ENCODE peak calls at places on chromosomes 11 and 22, in six cellular contexts. One of them, this sample, is unnamed. For H3K36me3 and H3K4me1, the result is how much of the 10 kb centered on the place peaks cover.

GRCh38 chr11:78200553-78200952 is 11.8 kb downstream of the USP35 start:
- DNase-seq in heart right ventricle: no peak
- DNase-seq in tibial nerve: no peak
- DNase-seq in transverse colon: no peak
- DNase-seq in heart left ventricle: no peak
- DNase-seq in K562: no peak
- DNase-seq in this sample: no peak

GRCh38 chr11:16812274-16812673 is 73.8 kb downstream of the C11orf58 start:
- DNase-seq in tibial nerve: no peak
- DNase-seq in K562: no peak
- DNase-seq in heart left ventricle: no peak
- DNase-seq in transverse colon: no peak
- DNase-seq in heart right ventricle: no peak
- DNase-seq in this sample: no peak

GRCh38 chr11:75097173-75097557 is 489 bp upstream of the OR2AT4 start:
- DNase-seq in heart left ventricle: no peak
- DNase-seq in tibial nerve: no peak
- DNase-seq in transverse colon: no peak
- DNase-seq in K562: no peak
- DNase-seq in heart right ventricle: no peak
- DNase-seq in this sample: no peak

GRCh38 chr11:122038543-122038942 is 77.5 kb downstream of the BLID start:
- DNase-seq in K562: no peak
- DNase-seq in transverse colon: no peak
- DNase-seq in tibial nerve: no peak
- DNase-seq in heart right ventricle: no peak
- DNase-seq in heart left ventricle: no peak
- DNase-seq in this sample: no peak

GRCh38 chr22:37276771-37277170 is 5.5 kb upstream of the CYTH4 start:
- DNase-seq in transverse colon: no peak
- DNase-seq in heart right ventricle: no peak
- DNase-seq in tibial nerve: no peak
- DNase-seq in heart left ventricle: no peak
- DNase-seq in K562: peak
- DNase-seq in this sample: no peak

GRCh38 chr22:41047741-41048140 is 44.7 kb upstream of the EP300 start:
- DNase-seq in tibial nerve: no peak
- DNase-seq in heart left ventricle: no peak
- DNase-seq in K562: no peak
- DNase-seq in heart right ventricle: no peak
- DNase-seq in transverse colon: no peak
- DNase-seq in this sample: no peak

GRCh38 chr22:38239101-38239761 is 33.6 kb downstream of the TMEM184B start:
- DNase-seq in heart right ventricle: no peak
- DNase-seq in heart left ventricle: no peak
- DNase-seq in K562: no peak
- DNase-seq in tibial nerve: no peak
- DNase-seq in transverse colon: no peak
- DNase-seq in this sample: no peak

GRCh38 chr11:86158716-86159669 is 85.6 kb upstream of the EED start:
- DNase-seq in heart right ventricle: no peak
- DNase-seq in heart left ventricle: no peak
- DNase-seq in K562: no peak
- DNase-seq in transverse colon: no peak
- DNase-seq in tibial nerve: no peak
- DNase-seq in this sample: no peak

GRCh38 chr11:66871521-66871901 is 14.6 kb downstream of the LRFN4 start:
- DNase-seq in K562: no peak
- DNase-seq in heart right ventricle: no peak
- DNase-seq in transverse colon: no peak
- DNase-seq in tibial nerve: no peak
- DNase-seq in heart left ventricle: no peak
- DNase-seq in this sample: no peak

GRCh38 chr11:68798221-68798813 is 43.4 kb downstream of the CPT1A start:
- DNase-seq in tibial nerve: no peak
- DNase-seq in heart right ventricle: peak
- DNase-seq in K562: peak
- DNase-seq in heart left ventricle: no peak
- DNase-seq in transverse colon: peak
- DNase-seq in this sample: no peak

GRCh38 chr11:66686801-66687750 is 9.4 kb upstream of the RBM4B start:
- DNase-seq in transverse colon: no peak
- DNase-seq in tibial nerve: no peak
- DNase-seq in K562: no peak
- DNase-seq in heart left ventricle: no peak
- DNase-seq in heart right ventricle: no peak
- DNase-seq in this sample: no peak

GRCh38 chr22:48055827-48056226 is 1293.4 kb downstream of the TBC1D22A start:
- DNase-seq in transverse colon: no peak
- DNase-seq in tibial nerve: no peak
- DNase-seq in K562: no peak
- DNase-seq in heart right ventricle: no peak
- DNase-seq in heart left ventricle: no peak
- DNase-seq in this sample: no peak

GRCh38 chr11:119618208-119618909 is 110.6 kb downstream of the NECTIN1 start:
- DNase-seq in K562: no peak
- DNase-seq in heart right ventricle: peak
- DNase-seq in transverse colon: peak
- DNase-seq in heart left ventricle: peak
- DNase-seq in tibial nerve: no peak
- DNase-seq in this sample: peak

GRCh38 chr11:36007127-36007824 is 63.4 kb downstream of the LDLRAD3 start:
- DNase-seq in heart right ventricle: no peak
- DNase-seq in transverse colon: no peak
- DNase-seq in heart left ventricle: no peak
- DNase-seq in tibial nerve: no peak
- DNase-seq in K562: no peak
- DNase-seq in this sample: no peak

GRCh38 chr11:1049071-1049405 is 12.5 kb upstream of the MUC6 start:
- DNase-seq in tibial nerve: no peak
- DNase-seq in K562: no peak
- DNase-seq in transverse colon: no peak
- DNase-seq in heart left ventricle: no peak
- DNase-seq in heart right ventricle: peak
- DNase-seq in this sample: no peak

GRCh38 chr22:49672013-49672516 is 155.6 kb downstream of the BRD1 start:
- DNase-seq in heart left ventricle: no peak
- DNase-seq in K562: no peak
- DNase-seq in transverse colon: no peak
- DNase-seq in heart right ventricle: no peak
- DNase-seq in tibial nerve: no peak
- DNase-seq in this sample: no peak

GRCh38 chr22:46758867-46759290 is 3.6 kb upstream of the TBC1D22A start:
- DNase-seq in transverse colon: peak
- DNase-seq in heart right ventricle: no peak
- DNase-seq in K562: peak
- DNase-seq in heart left ventricle: no peak
- DNase-seq in tibial nerve: no peak
- DNase-seq in this sample: no peak

GRCh38 chr22:21702700-21703683 is 32.6 kb downstream of the YPEL1 start:
- DNase-seq in tibial nerve: no peak
- DNase-seq in heart left ventricle: no peak
- DNase-seq in heart right ventricle: no peak
- DNase-seq in transverse colon: no peak
- DNase-seq in K562: peak
- DNase-seq in this sample: no peak

GRCh38 chr11:2779981-2780849 is 80.4 kb upstream of the KCNQ1OT1 start:
- DNase-seq in K562: peak
- DNase-seq in tibial nerve: peak
- DNase-seq in heart right ventricle: peak
- DNase-seq in transverse colon: peak
- DNase-seq in heart left ventricle: peak
- DNase-seq in this sample: peak

DNA sequence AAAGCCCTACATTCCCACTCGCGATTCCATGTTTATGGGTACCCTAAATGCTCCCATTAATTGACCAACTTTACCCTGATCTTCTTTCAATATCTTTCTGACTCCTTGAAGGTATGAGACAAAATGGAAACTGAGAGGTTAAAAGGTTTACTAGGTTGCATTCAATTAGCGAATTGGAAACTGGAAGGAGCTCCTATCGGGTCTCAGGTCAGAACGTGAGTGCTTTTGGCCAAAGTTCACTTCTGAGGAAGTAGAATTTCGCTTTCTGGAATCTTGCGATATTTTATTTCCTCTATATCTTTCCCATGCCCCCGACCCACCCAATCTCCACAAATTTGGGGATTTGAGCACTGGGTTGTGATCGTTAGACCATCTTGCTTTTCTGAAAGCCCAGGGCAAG is 2.6 kb downstream of the EHF start:
- DNase-seq in K562: no peak
- DNase-seq in heart left ventricle: no peak
- DNase-seq in tibial nerve: no peak
- DNase-seq in transverse colon: no peak
- DNase-seq in heart right ventricle: no peak
- DNase-seq in this sample: no peak
- H3K36me3 ChIP-seq in K562: under half
- H3K36me3 ChIP-seq in heart left ventricle: under half
- H3K36me3 ChIP-seq in tibial nerve: under half
- H3K36me3 ChIP-seq in transverse colon: under half
- H3K36me3 ChIP-seq in heart right ventricle: under half
- H3K36me3 ChIP-seq in this sample: under half

GRCh38 chr11:133930053-133930766 is 26.6 kb downstream of the IGSF9B start:
- DNase-seq in heart right ventricle: no peak
- DNase-seq in transverse colon: no peak
- DNase-seq in K562: no peak
- DNase-seq in tibial nerve: no peak
- DNase-seq in heart left ventricle: no peak
- DNase-seq in this sample: no peak

GRCh38 chr11:133929401-133930052 is 27.2 kb downstream of the IGSF9B start:
- DNase-seq in heart right ventricle: no peak
- DNase-seq in heart left ventricle: no peak
- DNase-seq in transverse colon: no peak
- DNase-seq in tibial nerve: no peak
- DNase-seq in K562: no peak
- DNase-seq in this sample: no peak

GRCh38 chr11:133931449-133932060 is 25.2 kb downstream of the IGSF9B start:
- DNase-seq in tibial nerve: no peak
- DNase-seq in transverse colon: no peak
- DNase-seq in heart right ventricle: no peak
- DNase-seq in heart left ventricle: no peak
- DNase-seq in K562: no peak
- DNase-seq in this sample: no peak

GRCh38 chr11:133928628-133929059 is 28.1 kb downstream of the IGSF9B start:
- DNase-seq in transverse colon: no peak
- DNase-seq in tibial nerve: no peak
- DNase-seq in heart left ventricle: no peak
- DNase-seq in heart right ventricle: no peak
- DNase-seq in K562: no peak
- DNase-seq in this sample: no peak

GRCh38 chr11:133930767-133931448 is 25.9 kb downstream of the IGSF9B start:
- DNase-seq in transverse colon: no peak
- DNase-seq in heart left ventricle: no peak
- DNase-seq in tibial nerve: no peak
- DNase-seq in heart right ventricle: no peak
- DNase-seq in K562: peak
- DNase-seq in this sample: no peak
- TF ChIP-seq CTCF in transverse colon: peak
- TF ChIP-seq CTCF in heart left ventricle: no peak
- TF ChIP-seq CTCF in tibial nerve: peak
- TF ChIP-seq CTCF in heart right ventricle: no peak
- TF ChIP-seq CTCF in K562: peak
- TF ChIP-seq CTCF in this sample: peak

DNA sequence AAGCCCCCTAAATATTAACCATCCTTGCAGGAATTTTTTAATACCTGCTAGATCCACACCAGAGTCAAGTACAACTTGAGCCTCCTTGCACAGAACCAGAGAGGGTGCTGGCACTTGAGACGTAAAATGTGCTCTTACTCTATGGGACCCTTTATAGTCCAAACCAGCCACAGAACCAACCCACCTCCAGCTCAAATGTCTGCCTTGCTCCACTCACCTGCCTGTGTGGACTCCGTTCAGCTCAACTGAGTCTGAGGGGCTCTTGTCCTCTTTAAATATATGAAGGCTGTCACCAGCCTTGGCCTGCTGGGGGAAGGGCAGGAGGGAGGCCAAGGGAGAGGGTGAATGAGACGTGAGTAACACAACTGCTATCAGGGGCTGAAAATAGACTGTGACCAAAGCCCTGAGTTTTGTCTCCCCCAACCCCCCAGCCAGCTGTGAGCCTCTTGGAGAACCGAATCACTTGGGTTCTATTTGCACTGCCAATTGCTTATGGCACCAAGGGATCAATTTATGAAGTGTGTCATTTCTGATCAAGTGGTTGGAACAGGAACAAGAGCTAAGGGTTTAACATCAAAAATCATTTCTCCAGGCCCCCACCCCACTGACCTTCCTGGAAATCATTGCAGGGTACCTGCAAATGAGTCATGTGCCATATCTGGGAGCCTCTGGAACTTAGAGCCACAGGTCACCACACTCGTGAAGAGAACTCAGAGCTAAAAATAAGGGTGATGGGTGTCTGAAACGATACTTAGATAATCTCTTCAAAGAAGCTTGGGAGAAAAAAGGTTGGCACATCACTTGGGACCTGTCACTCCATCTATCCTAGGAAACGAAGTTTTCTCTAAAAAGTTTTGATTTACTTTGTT is at the start of gene CSRP3:
- DNase-seq in heart right ventricle: peak
- DNase-seq in tibial nerve: no peak
- DNase-seq in heart left ventricle: peak
- DNase-seq in transverse colon: no peak
- DNase-seq in K562: no peak
- DNase-seq in this sample: peak
- H3K4me1 ChIP-seq in heart right ventricle: under half
- H3K4me1 ChIP-seq in tibial nerve: under half
- H3K4me1 ChIP-seq in heart left ventricle: under half
- H3K4me1 ChIP-seq in transverse colon: under half
- H3K4me1 ChIP-seq in K562: under half
- H3K4me1 ChIP-seq in this sample: under half

DNA sequence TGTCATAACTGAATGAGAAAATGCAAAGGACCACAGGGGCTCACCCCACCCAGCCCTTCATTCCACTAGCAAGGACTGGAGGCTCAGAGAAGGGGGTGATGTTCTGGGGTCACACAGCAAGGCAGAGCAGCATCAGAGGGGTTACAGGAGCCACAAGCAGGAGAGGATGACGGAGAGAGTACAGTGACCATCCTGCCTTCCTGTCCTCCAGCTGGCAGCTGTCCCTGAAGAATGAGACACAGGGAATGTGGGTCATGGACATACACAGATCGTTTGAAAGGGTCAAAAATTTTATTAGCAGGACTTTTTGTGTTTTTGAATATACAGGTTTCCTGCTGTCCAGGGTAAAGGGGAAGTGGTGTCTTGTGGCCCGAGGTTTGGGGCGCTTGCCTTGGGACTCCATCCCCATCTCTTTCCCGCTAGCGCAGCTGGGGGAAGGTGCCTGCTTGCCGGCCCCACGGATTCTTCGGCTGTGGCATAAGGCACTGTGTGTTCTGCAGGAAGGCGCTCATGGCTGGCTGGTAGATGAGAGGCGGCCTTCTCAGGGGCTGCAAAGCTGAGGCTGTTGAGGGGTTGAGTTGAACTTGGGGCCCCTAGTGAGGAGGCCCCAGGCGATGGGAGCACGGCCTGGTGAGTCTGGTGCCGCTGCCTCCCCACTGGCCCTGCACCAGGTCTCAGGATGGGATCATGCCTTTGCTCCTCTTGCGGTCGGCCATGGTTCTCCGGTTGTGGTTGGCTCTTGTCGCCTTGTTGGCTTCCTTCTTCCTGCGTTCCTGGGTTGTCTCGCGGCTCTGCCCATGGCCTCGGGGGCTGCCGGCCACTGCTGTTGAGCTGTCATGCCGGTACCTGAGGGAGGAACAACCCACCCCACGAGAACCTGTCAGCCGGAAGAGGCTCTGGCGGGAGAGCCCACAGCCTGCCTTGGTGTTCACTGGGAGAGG is 21.4 kb downstream of the UQCR10 start:
- DNase-seq in K562: no peak
- DNase-seq in tibial nerve: no peak
- DNase-seq in heart left ventricle: no peak
- DNase-seq in transverse colon: no peak
- DNase-seq in heart right ventricle: no peak
- DNase-seq in this sample: no peak
- H3K36me3 ChIP-seq in K562: half or more
- H3K36me3 ChIP-seq in tibial nerve: half or more
- H3K36me3 ChIP-seq in heart left ventricle: half or more
- H3K36me3 ChIP-seq in transverse colon: under half
- H3K36me3 ChIP-seq in heart right ventricle: half or more
- H3K36me3 ChIP-seq in this sample: half or more

This sample was measured in left ventricle myocardium inferior.